ENCODE peak calls at places on chromosomes 2 and 18, in five cellular contexts. A is mucosa of descending colon; L is T-helper 9 cell; I is stimulated activated CD8-positive, alpha-beta memory T cell treated with anti-CD3 and anti-CD28 coated beads, Interleukin-12 subunit alpha, Interleukin-12 subunit beta, amount 100 ng/mL, for 1 hour; H is cardiac fibroblast. X is an unnamed sample.

GRCh38 chr2:852168-852567 is 98.5 kb upstream of the SNTG2 start:
- DNase-seq in H (no peak), A (no peak), I (no peak), L (no peak), X (no peak)

GRCh38 chr2:105412584-105412983 is 13.7 kb upstream of the FHL2 start:
- DNase-seq in A (no peak), L (no peak), I (no peak), H (no peak), X (no peak)

GRCh38 chr2:219702796-219703545 is 75.5 kb downstream of the SLC4A3 start:
- DNase-seq in A (no peak), I (no peak), H (peak; percentile 18), L (no peak), X (no peak)

GRCh38 chr2:205865794-205866490 is 183.6 kb downstream of the NRP2 start:
- DNase-seq in H (no peak), I (no peak), L (no peak), A (no peak), X (no peak)

GRCh38 chr2:173972636-173973035 is 7.5 kb upstream of the SP3 start:
- DNase-seq in H (no peak), I (no peak), A (no peak), L (no peak), X (no peak)

GRCh38 chr18:39871976-39872375 is 2083.1 kb upstream of the PIK3C3 start:
- DNase-seq in H (no peak), A (no peak), L (no peak), I (no peak), X (no peak)

GRCh38 chr18:32189723-32190591 is at the start of gene MEP1B:
- DNase-seq in A (no peak), H (no peak), I (no peak), L (no peak), X (no peak)

GRCh38 chr18:54828986-54829385 is 709 bp downstream of the RAB27B start:
- DNase-seq in I (no peak), L (no peak), A (no peak), H (peak; percentile 19), X (no peak)

GRCh38 chr18:12599543-12599942 is 58.4 kb downstream of the SPIRE1 start:
- DNase-seq in A (no peak), I (no peak), L (no peak), H (no peak), X (no peak)

GRCh38 chr2:127659408-127660290 is 13.7 kb downstream of the GPR17 start:
- DNase-seq in H (peak; percentile 66), I (no peak), A (no peak), L (no peak), X (no peak)

GRCh38 chr18:25873833-25874232 is 216.6 kb downstream of the SS18 start:
- DNase-seq in H (no peak), L (no peak), A (no peak), I (no peak), X (no peak)

GRCh38 chr18:50807199-50807598 is 12.6 kb downstream of the MRO start:
- DNase-seq in A (no peak), L (no peak), H (no peak), I (no peak), X (no peak)

GRCh38 chr2:168272225-168272624 is 24.8 kb upstream of the STK39 start:
- DNase-seq in A (no peak), I (no peak), L (no peak), H (peak; percentile 3), X (peak; percentile 5)

GRCh38 chr2:167126165-167126564 is 237.9 kb downstream of the XIRP2 start:
- DNase-seq in H (no peak), I (no peak), L (no peak), A (no peak), X (no peak)

GRCh38 chr2:58598171-58598570 is 357.0 kb upstream of the FANCL start:
- DNase-seq in H (no peak), A (no peak), I (no peak), L (no peak), X (no peak)

GRCh38 chr2:24725956-24726355 is 67.2 kb downstream of the PTRHD1 start:
- DNase-seq in L (no peak), A (no peak), H (no peak), I (no peak), X (no peak)

GRCh38 chr2:98759338-98759737 is 28.4 kb upstream of the MGAT4A start:
- DNase-seq in H (no peak), A (no peak), I (no peak), L (no peak), X (no peak)

X was measured in A673.